ENCODE peak calls at places on chromosome 6, in seven cellular contexts. S, R, C, F, X, Y and A are unnamed samples.

GRCh38 chr6:79706527-79706926 is 75.4 kb downstream of the SH3BGRL2 start:
- DNase-seq in X (no peak), F (no peak), S (no peak), R (no peak), Y (no peak), C (no peak), A (no peak)

GRCh38 chr6:25649611-25650010 is 2.4 kb upstream of the SCGN start:
- DNase-seq in X (peak), S (no peak), F (no peak), C (no peak), Y (no peak), R (no peak), A (no peak)

GRCh38 chr6:51934098-51934497 is 153.3 kb downstream of the PKHD1 start:
- DNase-seq in S (peak), X (no peak), F (no peak), Y (no peak), R (peak), C (no peak), A (no peak)

GRCh38 chr6:108501559-108501958 is 59.2 kb upstream of the FOXO3 start:
- DNase-seq in Y (no peak), F (no peak), C (no peak), S (no peak), X (peak), R (no peak), A (no peak)

GRCh38 chr6:113997106-113997505 is 26.2 kb upstream of the HDAC2 start:
- DNase-seq in R (no peak), F (no peak), C (no peak), X (peak), Y (no peak), S (no peak), A (no peak)

GRCh38 chr6:7697820-7698623 is 27.9 kb upstream of the BMP6 start:
- DNase-seq in X (peak), Y (no peak), F (no peak), S (no peak), R (peak), C (no peak), A (no peak)

GRCh38 chr6:42249279-42249678 is 31.6 kb upstream of the MRPS10 start:
- DNase-seq in R (no peak), S (no peak), Y (no peak), X (peak), F (no peak), C (no peak), A (no peak)

GRCh38 chr6:45326698-45327417 is 1.3 kb upstream of the RUNX2 start:
- DNase-seq in Y (no peak), R (no peak), S (no peak), X (no peak), F (no peak), C (no peak), A (no peak)

GRCh38 chr6:20868397-20869185 is 334.3 kb downstream of the CDKAL1 start:
- DNase-seq in C (no peak), S (peak), X (no peak), Y (no peak), R (no peak), F (no peak), A (no peak)

GRCh38 chr6:119608994-119609393 is 259.4 kb upstream of the MAN1A1 start:
- DNase-seq in Y (no peak), C (no peak), S (peak), X (no peak), F (no peak), R (no peak), A (no peak)

DNA sequence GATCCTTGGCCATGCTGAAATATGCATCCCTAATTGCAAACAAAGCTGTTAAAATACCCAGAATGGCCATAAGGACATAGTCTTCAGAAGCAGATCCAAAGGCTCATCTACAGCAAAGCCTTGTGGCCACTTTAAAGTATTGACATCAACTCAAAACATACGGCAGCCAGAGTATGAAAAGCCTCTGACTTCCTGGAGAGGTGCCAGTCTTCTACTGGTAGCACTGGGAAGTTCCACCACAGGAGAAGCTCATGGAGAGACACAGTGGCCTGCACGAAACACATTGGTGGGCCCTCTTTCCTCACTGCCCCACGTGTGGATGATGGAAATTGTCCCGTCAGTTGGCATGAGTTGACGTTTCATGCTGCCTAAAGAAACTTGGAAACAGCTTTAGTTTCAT is 202.6 kb upstream of the HEY2 start:
- DNase-seq in Y (no peak), R (no peak), F (no peak), S (peak), X (peak), C (no peak), A (no peak)
- TF ChIP-seq CTCF in Y (no peak), R (no peak), F (no peak), S (peak), X (no peak), C (no peak), A (no peak)

GRCh38 chr6:3373597-3374203 is 83.2 kb downstream of the SLC22A23 start:
- DNase-seq in Y (no peak), X (no peak), S (no peak), R (no peak), C (no peak), F (no peak), A (no peak)

GRCh38 chr6:3370361-3371221 is 86.3 kb downstream of the SLC22A23 start:
- DNase-seq in F (no peak), S (peak), R (no peak), Y (no peak), C (no peak), X (no peak), A (no peak)

GRCh38 chr6:3371222-3371949 is 85.5 kb downstream of the SLC22A23 start:
- DNase-seq in X (no peak), R (no peak), F (no peak), C (no peak), S (no peak), Y (no peak), A (no peak)

GRCh38 chr6:3372912-3373554 is 83.8 kb downstream of the SLC22A23 start:
- DNase-seq in R (no peak), Y (no peak), F (peak), X (no peak), C (no peak), S (no peak), A (no peak)

DNA sequence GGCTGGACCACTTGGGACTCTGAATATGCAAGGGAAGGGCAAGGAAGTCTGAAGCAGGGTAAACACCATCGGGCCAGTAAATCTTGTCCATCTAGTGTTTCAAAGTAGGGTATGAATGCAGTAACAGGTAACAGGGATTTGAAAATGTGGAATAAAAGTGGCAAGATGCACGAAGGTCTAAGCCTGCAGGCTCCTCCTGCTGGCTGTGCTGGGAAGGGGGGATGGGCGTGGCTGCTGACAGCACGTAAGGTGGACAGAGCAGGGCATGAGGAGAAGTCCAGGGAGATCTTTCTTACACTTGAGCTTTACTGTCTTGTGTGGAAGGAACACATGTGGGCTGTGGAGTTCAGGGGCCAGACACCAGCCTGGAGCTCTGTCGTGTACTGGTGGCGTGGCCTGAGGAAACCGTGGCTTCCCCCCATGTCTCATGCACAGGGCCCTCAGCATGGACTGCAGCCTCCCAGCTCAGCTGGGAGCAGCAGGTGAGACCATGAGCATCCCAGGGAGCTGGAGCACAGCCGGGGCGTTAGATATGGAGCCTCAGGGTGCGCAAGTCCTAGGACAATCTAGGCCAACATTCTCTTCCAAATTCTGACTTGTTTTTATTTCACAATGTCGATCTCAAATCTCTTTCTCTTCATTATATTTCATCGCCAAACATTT is 84.5 kb downstream of the SLC22A23 start:
- DNase-seq in X (no peak), C (no peak), F (no peak), R (no peak), Y (no peak), S (peak), A (no peak)
- TF ChIP-seq CTCF in X (peak), C (no peak), F (peak), R (no peak), Y (peak), S (peak), A (no peak)

DNA sequence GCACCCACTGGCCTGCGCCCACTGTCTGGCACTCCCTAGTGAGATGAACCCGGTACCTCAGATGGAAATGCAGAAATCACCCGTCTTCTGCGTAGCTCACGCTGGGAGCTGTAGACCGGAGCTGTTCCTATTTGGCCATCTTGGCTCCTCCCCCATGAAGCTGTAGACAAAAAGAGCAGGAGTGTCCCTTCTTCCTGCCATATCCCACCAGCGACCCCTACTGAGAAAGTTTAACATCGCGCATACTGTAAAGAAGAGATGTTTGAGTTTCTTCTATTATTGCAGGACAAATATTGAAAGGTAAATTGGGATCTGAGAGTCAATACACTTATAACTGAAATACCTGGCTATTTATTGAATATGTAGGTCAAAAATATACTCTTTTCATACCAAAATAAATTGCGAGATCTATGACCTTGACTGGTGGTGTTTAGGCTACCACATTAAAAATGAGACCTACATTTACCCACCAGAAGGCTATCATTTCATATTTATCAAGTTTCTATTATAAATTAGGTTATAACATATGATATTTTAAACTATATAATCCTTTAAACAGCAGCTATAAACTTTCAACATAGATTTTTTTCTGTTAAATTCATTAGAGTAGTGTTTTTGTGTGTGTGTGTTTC is 586.3 kb downstream of the HTR1B start:
- DNase-seq in S (peak), F (peak), C (no peak), Y (peak), R (no peak), X (peak), A (no peak)
- TF ChIP-seq CTCF in S (peak), F (peak), C (peak), Y (peak), R (no peak), X (peak), A (peak)

GRCh38 chr6:121242386-121242785 is 91.9 kb downstream of the TBC1D32 start:
- DNase-seq in R (no peak), X (no peak), F (no peak), S (no peak), C (no peak), Y (no peak), A (no peak)

GRCh38 chr6:121237859-121238258 is 96.4 kb downstream of the TBC1D32 start:
- DNase-seq in S (no peak), R (no peak), F (no peak), X (no peak), Y (no peak), C (no peak), A (no peak)

GRCh38 chr6:121235386-121235785 is 98.9 kb downstream of the TBC1D32 start:
- DNase-seq in F (no peak), X (no peak), C (no peak), R (no peak), Y (no peak), S (no peak), A (no peak)

GRCh38 chr6:121236984-121237383 is 97.3 kb downstream of the TBC1D32 start:
- DNase-seq in Y (no peak), C (no peak), X (no peak), F (no peak), S (no peak), R (no peak), A (no peak)
- TF ChIP-seq CTCF in Y (no peak), C (no peak), X (no peak), F (no peak), S (no peak), R (no peak), A (no peak)

GRCh38 chr6:168201383-168201782 is 118.2 kb downstream of the DACT2 start:
- DNase-seq in R (peak), C (no peak), Y (no peak), S (peak), X (peak), F (no peak), A (no peak)
- TF ChIP-seq CTCF in R (peak), C (no peak), Y (peak), S (peak), X (peak), F (peak), A (peak)